ENCODE peak calls at places on chromosomes 12 and 14, in six cellular contexts. K is hippocampal formation, Y is head of caudate nucleus, C is NCI-H2081, W is left cardiac atrium, O is epithelial cell of prostate. H is an unnamed sample.

GRCh38 chr12:127650626-127651025 is 616.3 kb upstream of the TMEM132C start:
- DNase-seq in K (no peak), Y (no peak), C (no peak), W (no peak), O (no peak), H (no peak)

GRCh38 chr14:105682956-105683570 is 156.7 kb downstream of the TMEM121 start:
- DNase-seq in K (no peak), Y (no peak), C (no peak), W (no peak), O (no peak), H (no peak)

GRCh38 chr12:131058700-131059099 is 105.0 kb downstream of the ADGRD1 start:
- DNase-seq in K (no peak), Y (no peak), C (no peak), W (no peak), O (no peak), H (no peak)

GRCh38 chr12:110683888-110684287 is 5.0 kb downstream of the HVCN1 start:
- DNase-seq in K (no peak), Y (no peak), C (no peak), W (no peak), O (no peak), H (no peak)

GRCh38 chr12:53626702-53627169 is 554 bp upstream of the ATF7 start:
- DNase-seq in K (no peak), Y (no peak), C (no peak), W (no peak), O (no peak), H (no peak)

GRCh38 chr14:36580856-36581831 is 1.3 kb downstream of the NKX2-8 start:
- DNase-seq in K (no peak), Y (no peak), C (peak; percentile 53), W (peak; percentile 32), O (peak; percentile 24), H (peak; percentile 85)

GRCh38 chr12:51832708-51833107 is 15.8 kb downstream of the FIGNL2 start:
- DNase-seq in K (no peak), Y (no peak), C (no peak), W (no peak), O (no peak), H (no peak)

GRCh38 chr12:91098942-91099341 is 12.4 kb downstream of the LUM start:
- DNase-seq in K (no peak), Y (no peak), C (no peak), W (no peak), O (peak; percentile 29), H (no peak)

GRCh38 chr14:65949711-65950516 is 536.3 kb upstream of the CCDC196 start:
- DNase-seq in K (no peak), Y (no peak), C (no peak), W (peak; percentile 67), O (peak; percentile 18), H (no peak)

GRCh38 chr14:49992901-49993335 is 100.0 kb downstream of the ARF6 start:
- DNase-seq in K (no peak), Y (peak; percentile 13), C (no peak), W (peak; percentile 46), O (no peak), H (no peak)

GRCh38 chr14:51369814-51370213 is 129.8 kb downstream of the TMX1 start:
- DNase-seq in K (no peak), Y (no peak), C (no peak), W (no peak), O (no peak), H (no peak)

GRCh38 chr14:70472253-70473159 is 20.5 kb downstream of the ADAM21 start:
- DNase-seq in K (peak; percentile 9), Y (no peak), C (no peak), W (no peak), O (no peak), H (no peak)

GRCh38 chr12:4148418-4149056 is 125.0 kb upstream of the CCND2 start:
- DNase-seq in K (no peak), Y (no peak), C (no peak), W (peak; percentile 50), O (no peak), H (no peak)

GRCh38 chr14:78445275-78445674 is 275.1 kb downstream of the NRXN3 start:
- DNase-seq in K (no peak), Y (no peak), C (no peak), W (no peak), O (no peak), H (no peak)

GRCh38 chr12:44812062-44812461 is 64.1 kb downstream of the NELL2 start:
- DNase-seq in K (no peak), Y (no peak), C (peak; percentile 18), W (no peak), O (no peak), H (no peak)

GRCh38 chr12:15592934-15593333 is 196.3 kb downstream of the EPS8 start:
- DNase-seq in K (no peak), Y (no peak), C (no peak), W (no peak), O (no peak), H (no peak)

GRCh38 chr12:21675096-21675495 is 17.5 kb upstream of the LDHB start:
- DNase-seq in K (no peak), Y (no peak), C (no peak), W (no peak), O (peak; percentile 22), H (no peak)

GRCh38 chr14:91380610-91381371 is 36.8 kb downstream of the CCDC88C start:
- DNase-seq in K (peak; percentile 10), Y (no peak), C (peak; percentile 79), W (peak; percentile 55), O (no peak), H (no peak)

GRCh38 chr12:56599797-56600196 is 30.3 kb downstream of the BAZ2A start:
- DNase-seq in K (no peak), Y (no peak), C (no peak), W (no peak), O (no peak), H (no peak)

GRCh38 chr12:131829351-131829794 is 1.2 kb downstream of the MMP17 start:
- DNase-seq in K (no peak), Y (peak; percentile 50), C (no peak), W (no peak), O (no peak), H (no peak)

GRCh38 chr14:69363055-69363454 is 35.0 kb downstream of the ERH start:
- DNase-seq in K (peak; percentile 7), Y (peak; percentile 39), C (no peak), W (peak; percentile 53), O (no peak), H (peak; percentile 93)

GRCh38 chr12:32789911-32790310 is 34.2 kb upstream of the YARS2 start:
- DNase-seq in K (no peak), Y (no peak), C (no peak), W (no peak), O (no peak), H (no peak)

GRCh38 chr14:70934502-70935134 is 27.4 kb downstream of the PCNX1 start:
- DNase-seq in K (no peak), Y (no peak), C (no peak), W (no peak), O (no peak), H (no peak)

GRCh38 chr14:84144166-84144565 is 1385.8 kb upstream of the FLRT2 start:
- DNase-seq in K (no peak), Y (no peak), C (no peak), W (no peak), O (no peak), H (no peak)

GRCh38 chr14:80212025-80212402 is 710 bp upstream of the DIO2 start:
- DNase-seq in K (no peak), Y (no peak), C (no peak), W (no peak), O (no peak), H (no peak)

GRCh38 chr12:107092669-107093546 is 441 bp downstream of the CRY1 start:
- DNase-seq in K (peak; percentile 24), Y (peak; percentile 68), C (peak; percentile 45), W (no peak), O (no peak), H (peak; percentile 31)

GRCh38 chr12:52634266-52635056 is 16.1 kb upstream of the KRT73 start:
- DNase-seq in K (peak; percentile 70), Y (peak; percentile 70), C (peak; percentile 85), W (peak; percentile 72), O (no peak), H (peak; percentile 78)

GRCh38 chr14:73833530-73834257 is 17.9 kb upstream of the PTGR2 start:
- DNase-seq in K (no peak), Y (peak; percentile 25), C (no peak), W (peak; percentile 71), O (no peak), H (no peak)